ENCODE peak calls at places on chromosomes 16 and 17, in five cellular contexts. One of them, this sample, is unnamed.

GRCh38 chr17:3724373-3725077 is 822 bp downstream of the HASPIN start:
- DNase-seq in stimulated activated CD4-positive, alpha-beta T cell treated with anti-CD3 and anti-CD28 coated beads, Interleukin-15, amount 100 ng/mL, for 1 hour: no peak
- DNase-seq in NCI-H1436: no peak
- DNase-seq in lower leg skin: no peak
- DNase-seq in cardiac fibroblast: no peak
- DNase-seq in this sample: peak

GRCh38 chr16:10335681-10336080 is 50.2 kb upstream of the ATF7IP2 start:
- DNase-seq in cardiac fibroblast: no peak
- DNase-seq in lower leg skin: no peak
- DNase-seq in NCI-H1436: no peak
- DNase-seq in stimulated activated CD4-positive, alpha-beta T cell treated with anti-CD3 and anti-CD28 coated beads, Interleukin-15, amount 100 ng/mL, for 1 hour: no peak
- DNase-seq in this sample: no peak

GRCh38 chr16:8943001-8943763 is 20.5 kb downstream of the USP7 start:
- DNase-seq in NCI-H1436: peak
- DNase-seq in cardiac fibroblast: no peak
- DNase-seq in stimulated activated CD4-positive, alpha-beta T cell treated with anti-CD3 and anti-CD28 coated beads, Interleukin-15, amount 100 ng/mL, for 1 hour: no peak
- DNase-seq in lower leg skin: no peak
- DNase-seq in this sample: no peak

GRCh38 chr16:49455181-49455990 is 81.8 kb downstream of the C16orf78 start:
- DNase-seq in cardiac fibroblast: no peak
- DNase-seq in lower leg skin: peak
- DNase-seq in stimulated activated CD4-positive, alpha-beta T cell treated with anti-CD3 and anti-CD28 coated beads, Interleukin-15, amount 100 ng/mL, for 1 hour: no peak
- DNase-seq in NCI-H1436: no peak
- DNase-seq in this sample: no peak

GRCh38 chr16:12455287-12455798 is 348.3 kb downstream of the CPPED1 start:
- DNase-seq in NCI-H1436: peak
- DNase-seq in lower leg skin: no peak
- DNase-seq in stimulated activated CD4-positive, alpha-beta T cell treated with anti-CD3 and anti-CD28 coated beads, Interleukin-15, amount 100 ng/mL, for 1 hour: no peak
- DNase-seq in cardiac fibroblast: peak
- DNase-seq in this sample: peak

GRCh38 chr16:51638338-51639135 is 487.5 kb upstream of the SALL1 start:
- DNase-seq in NCI-H1436: no peak
- DNase-seq in stimulated activated CD4-positive, alpha-beta T cell treated with anti-CD3 and anti-CD28 coated beads, Interleukin-15, amount 100 ng/mL, for 1 hour: no peak
- DNase-seq in lower leg skin: no peak
- DNase-seq in cardiac fibroblast: no peak
- DNase-seq in this sample: peak

GRCh38 chr16:57774886-57775285 is 27.4 kb downstream of the KIFC3 start:
- DNase-seq in lower leg skin: no peak
- DNase-seq in stimulated activated CD4-positive, alpha-beta T cell treated with anti-CD3 and anti-CD28 coated beads, Interleukin-15, amount 100 ng/mL, for 1 hour: no peak
- DNase-seq in cardiac fibroblast: no peak
- DNase-seq in NCI-H1436: no peak
- DNase-seq in this sample: no peak

GRCh38 chr16:72400257-72401078 is 228.5 kb upstream of the PMFBP1 start:
- DNase-seq in cardiac fibroblast: peak
- DNase-seq in stimulated activated CD4-positive, alpha-beta T cell treated with anti-CD3 and anti-CD28 coated beads, Interleukin-15, amount 100 ng/mL, for 1 hour: no peak
- DNase-seq in NCI-H1436: peak
- DNase-seq in lower leg skin: no peak
- DNase-seq in this sample: peak

GRCh38 chr17:36900130-36900590 is 37.1 kb upstream of the LHX1 start:
- DNase-seq in cardiac fibroblast: no peak
- DNase-seq in NCI-H1436: no peak
- DNase-seq in lower leg skin: no peak
- DNase-seq in stimulated activated CD4-positive, alpha-beta T cell treated with anti-CD3 and anti-CD28 coated beads, Interleukin-15, amount 100 ng/mL, for 1 hour: no peak
- DNase-seq in this sample: no peak

GRCh38 chr16:78775161-78775561 is 675.7 kb downstream of the WWOX start:
- DNase-seq in lower leg skin: no peak
- DNase-seq in cardiac fibroblast: no peak
- DNase-seq in stimulated activated CD4-positive, alpha-beta T cell treated with anti-CD3 and anti-CD28 coated beads, Interleukin-15, amount 100 ng/mL, for 1 hour: no peak
- DNase-seq in NCI-H1436: no peak
- DNase-seq in this sample: no peak

GRCh38 chr17:31390748-31391495 is 553 bp upstream of the RAB11FIP4 start:
- DNase-seq in NCI-H1436: peak
- DNase-seq in stimulated activated CD4-positive, alpha-beta T cell treated with anti-CD3 and anti-CD28 coated beads, Interleukin-15, amount 100 ng/mL, for 1 hour: no peak
- DNase-seq in cardiac fibroblast: no peak
- DNase-seq in lower leg skin: peak
- DNase-seq in this sample: peak

GRCh38 chr16:50371936-50372595 is 3.3 kb upstream of the BRD7 start:
- DNase-seq in NCI-H1436: no peak
- DNase-seq in stimulated activated CD4-positive, alpha-beta T cell treated with anti-CD3 and anti-CD28 coated beads, Interleukin-15, amount 100 ng/mL, for 1 hour: no peak
- DNase-seq in lower leg skin: no peak
- DNase-seq in cardiac fibroblast: peak
- DNase-seq in this sample: no peak

GRCh38 chr16:31453255-31454204 is 5.8 kb upstream of the ARMC5 start:
- DNase-seq in lower leg skin: peak
- DNase-seq in cardiac fibroblast: peak
- DNase-seq in stimulated activated CD4-positive, alpha-beta T cell treated with anti-CD3 and anti-CD28 coated beads, Interleukin-15, amount 100 ng/mL, for 1 hour: no peak
- DNase-seq in NCI-H1436: no peak
- DNase-seq in this sample: peak

GRCh38 chr16:53775821-53776431 is 72.0 kb downstream of the FTO start:
- DNase-seq in cardiac fibroblast: peak
- DNase-seq in NCI-H1436: no peak
- DNase-seq in lower leg skin: no peak
- DNase-seq in stimulated activated CD4-positive, alpha-beta T cell treated with anti-CD3 and anti-CD28 coated beads, Interleukin-15, amount 100 ng/mL, for 1 hour: no peak
- DNase-seq in this sample: peak

GRCh38 chr16:85213926-85214294 is 101.6 kb upstream of the CIBAR2 start:
- DNase-seq in NCI-H1436: no peak
- DNase-seq in cardiac fibroblast: no peak
- DNase-seq in stimulated activated CD4-positive, alpha-beta T cell treated with anti-CD3 and anti-CD28 coated beads, Interleukin-15, amount 100 ng/mL, for 1 hour: no peak
- DNase-seq in lower leg skin: no peak
- DNase-seq in this sample: no peak

GRCh38 chr17:4968166-4968915 is 724 bp upstream of the SPAG7 start:
- DNase-seq in cardiac fibroblast: no peak
- DNase-seq in NCI-H1436: no peak
- DNase-seq in stimulated activated CD4-positive, alpha-beta T cell treated with anti-CD3 and anti-CD28 coated beads, Interleukin-15, amount 100 ng/mL, for 1 hour: no peak
- DNase-seq in lower leg skin: peak
- DNase-seq in this sample: no peak

GRCh38 chr17:81557276-81558114 is 5.3 kb upstream of the FAAP100 start:
- DNase-seq in stimulated activated CD4-positive, alpha-beta T cell treated with anti-CD3 and anti-CD28 coated beads, Interleukin-15, amount 100 ng/mL, for 1 hour: no peak
- DNase-seq in cardiac fibroblast: no peak
- DNase-seq in NCI-H1436: no peak
- DNase-seq in lower leg skin: no peak
- DNase-seq in this sample: no peak

GRCh38 chr17:70144260-70144846 is 25.0 kb upstream of the KCNJ2 start:
- DNase-seq in cardiac fibroblast: peak
- DNase-seq in NCI-H1436: no peak
- DNase-seq in stimulated activated CD4-positive, alpha-beta T cell treated with anti-CD3 and anti-CD28 coated beads, Interleukin-15, amount 100 ng/mL, for 1 hour: no peak
- DNase-seq in lower leg skin: no peak
- DNase-seq in this sample: peak

GRCh38 chr16:8655184-8655717 is 19.2 kb upstream of the ABAT start:
- DNase-seq in lower leg skin: peak
- DNase-seq in NCI-H1436: no peak
- DNase-seq in cardiac fibroblast: peak
- DNase-seq in stimulated activated CD4-positive, alpha-beta T cell treated with anti-CD3 and anti-CD28 coated beads, Interleukin-15, amount 100 ng/mL, for 1 hour: no peak
- DNase-seq in this sample: peak

GRCh38 chr17:77829871-77830799 is 128.4 kb upstream of the TNRC6C start:
- DNase-seq in cardiac fibroblast: peak
- DNase-seq in NCI-H1436: no peak
- DNase-seq in lower leg skin: no peak
- DNase-seq in stimulated activated CD4-positive, alpha-beta T cell treated with anti-CD3 and anti-CD28 coated beads, Interleukin-15, amount 100 ng/mL, for 1 hour: no peak
- DNase-seq in this sample: peak

GRCh38 chr17:28405632-28406477 is at the start of gene SLC46A1:
- DNase-seq in NCI-H1436: peak
- DNase-seq in cardiac fibroblast: peak
- DNase-seq in stimulated activated CD4-positive, alpha-beta T cell treated with anti-CD3 and anti-CD28 coated beads, Interleukin-15, amount 100 ng/mL, for 1 hour: no peak
- DNase-seq in lower leg skin: peak
- DNase-seq in this sample: peak

GRCh38 chr17:2212328-2212981 is 91.1 kb downstream of the SMG6 start:
- DNase-seq in lower leg skin: peak
- DNase-seq in NCI-H1436: no peak
- DNase-seq in cardiac fibroblast: peak
- DNase-seq in stimulated activated CD4-positive, alpha-beta T cell treated with anti-CD3 and anti-CD28 coated beads, Interleukin-15, amount 100 ng/mL, for 1 hour: no peak
- DNase-seq in this sample: peak

GRCh38 chr16:85729452-85729851 is 21.4 kb downstream of the C16orf74 start:
- DNase-seq in lower leg skin: no peak
- DNase-seq in stimulated activated CD4-positive, alpha-beta T cell treated with anti-CD3 and anti-CD28 coated beads, Interleukin-15, amount 100 ng/mL, for 1 hour: no peak
- DNase-seq in cardiac fibroblast: no peak
- DNase-seq in NCI-H1436: no peak
- DNase-seq in this sample: no peak

GRCh38 chr17:3935825-3936355 is 19.6 kb upstream of the P2RX1 start:
- DNase-seq in cardiac fibroblast: peak
- DNase-seq in lower leg skin: no peak
- DNase-seq in NCI-H1436: no peak
- DNase-seq in stimulated activated CD4-positive, alpha-beta T cell treated with anti-CD3 and anti-CD28 coated beads, Interleukin-15, amount 100 ng/mL, for 1 hour: no peak
- DNase-seq in this sample: peak

GRCh38 chr17:66964083-66964771 is at the start of gene CACNG4:
- DNase-seq in stimulated activated CD4-positive, alpha-beta T cell treated with anti-CD3 and anti-CD28 coated beads, Interleukin-15, amount 100 ng/mL, for 1 hour: no peak
- DNase-seq in lower leg skin: no peak
- DNase-seq in NCI-H1436: peak
- DNase-seq in cardiac fibroblast: no peak
- DNase-seq in this sample: no peak

GRCh38 chr17:2177235-2177811 is 122.4 kb downstream of the HIC1 start:
- DNase-seq in cardiac fibroblast: peak
- DNase-seq in NCI-H1436: no peak
- DNase-seq in stimulated activated CD4-positive, alpha-beta T cell treated with anti-CD3 and anti-CD28 coated beads, Interleukin-15, amount 100 ng/mL, for 1 hour: no peak
- DNase-seq in lower leg skin: no peak
- DNase-seq in this sample: peak